ENCODE peak calls at places on chromosomes 6 and 20, in four cellular contexts. K, B, Z and H are unnamed samples.

GRCh38 chr20:15811951-15812350 is 761.3 kb downstream of the KIF16B start:
- DNase-seq in Z (no peak), K (no peak), B (no peak), H (no peak)

GRCh38 chr6:165663283-165663735 is 268 bp upstream of the PDE10A start:
- DNase-seq in Z (no peak), B (peak; percentile 47), K (peak; percentile 58), H (peak; percentile 40)

GRCh38 chr6:153131037-153131981 is at the start of gene RGS17:
- DNase-seq in B (peak; percentile 84), K (peak; percentile 82), Z (peak; percentile 45), H (peak; percentile 81)

GRCh38 chr6:49988900-49989299 is 19.5 kb upstream of the DEFB113 start:
- DNase-seq in Z (no peak), K (no peak), B (no peak), H (no peak)

GRCh38 chr6:118186676-118187567 is 279.9 kb downstream of the SLC35F1 start:
- DNase-seq in K (no peak), Z (peak; percentile 28), B (no peak), H (peak; percentile 10)

GRCh38 chr20:21156266-21156665 is 30.4 kb downstream of the KIZ start:
- DNase-seq in B (no peak), K (peak; percentile 58), Z (no peak), H (peak; percentile 73)

GRCh38 chr6:77740380-77740779 is 87.5 kb downstream of the MEI4 start:
- DNase-seq in K (peak; percentile 18), B (peak; percentile 28), Z (peak; percentile 44), H (peak; percentile 53)

GRCh38 chr20:1623501-1624250 is 3.9 kb upstream of the SIRPB1 start:
- DNase-seq in K (no peak), B (peak; percentile 2), Z (no peak), H (no peak)

GRCh38 chr6:163813979-163814493 is 399.5 kb downstream of the QKI start:
- DNase-seq in B (no peak), K (no peak), Z (no peak), H (no peak)

GRCh38 chr6:124795879-124796838 is 166.1 kb upstream of the RNF217 start:
- DNase-seq in K (peak; percentile 52), Z (peak; percentile 12), B (peak; percentile 30), H (peak; percentile 25)

GRCh38 chr20:2006452-2007381 is 12.9 kb upstream of the PDYN start:
- DNase-seq in B (peak; percentile 40), Z (peak; percentile 21), K (peak; percentile 51), H (peak; percentile 90)

GRCh38 chr6:133966654-133967300 is 13.8 kb downstream of the TBPL1 start:
- DNase-seq in B (no peak), Z (no peak), K (no peak), H (no peak)

GRCh38 chr6:150813993-150814359 is 51.5 kb upstream of the MTHFD1L start:
- DNase-seq in B (peak; percentile 13), K (peak; percentile 17), Z (no peak), H (peak; percentile 60)

DNA sequence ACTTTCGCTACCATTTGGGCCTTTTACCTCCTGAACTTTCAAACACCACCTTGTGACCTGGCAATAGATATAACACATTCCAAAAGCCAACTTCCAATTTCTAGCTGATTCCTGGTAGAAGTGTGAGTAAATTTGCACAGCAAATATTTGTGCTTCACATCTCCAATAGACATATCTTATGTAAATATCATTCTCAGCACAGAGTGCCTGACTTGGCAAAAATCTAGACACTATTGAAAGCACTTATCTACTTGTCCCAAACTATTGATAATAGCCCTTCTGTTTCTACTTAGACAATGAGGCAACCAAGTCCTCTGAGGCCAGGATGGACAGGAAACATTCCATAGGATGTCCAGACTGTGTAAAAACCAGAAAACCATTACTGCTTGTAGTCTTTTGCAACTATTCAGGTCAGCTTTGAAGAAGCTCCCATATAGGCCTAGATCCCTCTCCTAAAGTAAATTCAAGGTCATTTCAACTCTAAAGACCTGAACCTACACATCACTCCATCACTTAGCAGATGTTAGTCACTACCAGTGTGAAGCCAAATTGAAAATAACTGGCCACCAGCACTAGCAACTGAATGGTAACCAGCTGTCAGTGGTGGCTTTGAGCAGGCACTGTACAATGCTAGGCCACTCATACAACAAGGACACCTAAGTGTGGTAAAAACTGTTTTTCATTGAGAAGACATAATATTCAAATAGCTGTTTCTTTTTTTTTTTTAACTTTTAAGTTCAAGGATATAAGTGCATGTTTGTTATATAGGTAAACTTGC is 95.3 kb upstream of the RSPO3 start:
- DNase-seq in K (no peak), Z (no peak), B (no peak), H (no peak)
- H2AFZ ChIP-seq in K (no peak overlapping the region), Z (no peak overlapping the region), B (no peak overlapping the region), H (no peak overlapping the region)

GRCh38 chr6:111949546-111949945 is 76.3 kb upstream of the FYN start:
- DNase-seq in K (no peak), Z (no peak), B (no peak), H (no peak)
- TF ChIP-seq EZH2 in K (no peak), Z (no peak), B (no peak), H (no peak)

GRCh38 chr6:4565301-4566250 is 210.6 kb upstream of the CDYL start:
- DNase-seq in Z (no peak), K (no peak), B (no peak), H (no peak)
- H3K27me3 ChIP-seq in Z (no peaks in the 10 kb centered on the region), K (no peaks in the 10 kb centered on the region), B (no peaks in the 10 kb centered on the region), H (no peaks in the 10 kb centered on the region)

DNA sequence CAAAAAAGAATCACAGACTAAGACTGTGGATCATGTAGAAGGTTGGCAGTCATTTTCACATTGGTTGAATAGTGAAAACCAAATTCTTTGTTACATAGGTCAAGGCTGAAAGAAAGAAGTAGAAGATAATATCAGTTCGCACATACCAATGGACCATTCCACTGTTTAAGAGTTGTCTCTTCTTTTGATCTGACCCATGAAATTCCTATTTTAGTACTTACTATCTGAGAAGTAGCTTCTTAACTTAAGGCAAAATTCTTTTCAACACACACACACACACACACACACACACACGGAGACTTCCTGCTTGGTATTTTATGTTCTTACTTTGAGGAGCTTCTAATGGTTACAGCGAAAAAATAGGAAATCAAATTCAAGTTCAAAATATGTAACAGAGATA is 114.0 kb upstream of the SLC35B3 start:
- DNase-seq in K (no peak), B (no peak), Z (no peak), H (no peak)
- H2AFZ ChIP-seq in K (no peak overlapping the region), B (no peak overlapping the region), Z (no peak overlapping the region), H (no peak overlapping the region)